ENCODE peak calls at places on chromosomes 12 and 14, in ten cellular contexts. N, H, G, S, T, D, Z, A, L and P are unnamed samples.

GRCh38 chr12:62799126-62799736 is 135.7 kb downstream of the PPM1H start:
- DNase-seq in G (peak; percentile 69), L (peak; percentile 51), S (peak; percentile 54), Z (peak; percentile 54), T (peak; percentile 60), D (no peak), N (no peak), A (no peak), H (peak; percentile 71), P (peak; percentile 87)

GRCh38 chr14:103879570-103880333 is 32.4 kb upstream of the PPP1R13B start:
- DNase-seq in A (no peak), D (no peak), L (peak; percentile 91), G (peak; percentile 91), Z (no peak), T (peak; percentile 97), N (no peak), H (no peak), S (peak; percentile 71), P (no peak)

GRCh38 chr14:36522972-36523685 is 3.1 kb upstream of the NKX2-1 start:
- DNase-seq in S (no peak), G (no peak), T (no peak), H (no peak), D (peak; percentile 80), L (no peak), N (no peak), Z (no peak), A (no peak), P (no peak)

GRCh38 chr12:58425481-58426392 is 484.4 kb downstream of the ATP23 start:
- DNase-seq in A (no peak), Z (peak; percentile 95), L (peak; percentile 46), G (peak; percentile 62), T (peak; percentile 76), S (peak; percentile 23), D (no peak), H (no peak), N (peak; percentile 62), P (peak; percentile 18)

GRCh38 chr12:71166869-71167268 is 9.1 kb upstream of the TSPAN8 start:
- DNase-seq in L (no peak), T (no peak), S (no peak), H (no peak), A (no peak), D (no peak), N (no peak), Z (no peak), G (no peak), P (no peak)

GRCh38 chr14:49173765-49174373 is 412.3 kb downstream of the RPS29 start:
- DNase-seq in H (no peak), A (no peak), S (no peak), G (peak; percentile 59), L (peak; percentile 61), T (peak; percentile 33), Z (peak; percentile 43), N (no peak), D (no peak), P (peak; percentile 82)

GRCh38 chr14:23555882-23556699 is at the start of gene THTPA:
- DNase-seq in G (peak; percentile 97), T (peak; percentile 95), L (peak; percentile 94), H (peak; percentile 97), S (peak; percentile 91), N (peak; percentile 94), Z (peak; percentile 81), D (peak; percentile 98), A (peak; percentile 97), P (peak; percentile 96)

GRCh38 chr14:23130875-23131274 is 11.8 kb upstream of the CEBPE start:
- DNase-seq in A (no peak), D (no peak), S (no peak), H (no peak), N (no peak), L (no peak), G (no peak), T (no peak), Z (no peak), P (no peak)

GRCh38 chr14:35068238-35069012 is 22.4 kb downstream of the FAM177A1 start:
- DNase-seq in Z (no peak), A (no peak), L (no peak), S (no peak), G (peak; percentile 58), H (no peak), T (no peak), D (no peak), N (no peak), P (no peak)

GRCh38 chr14:39266589-39266870 is 32.8 kb downstream of the MIA2 start:
- DNase-seq in G (peak; percentile 91), S (peak; percentile 62), A (peak; percentile 85), Z (no peak), H (no peak), L (peak; percentile 90), D (no peak), T (no peak), N (peak; percentile 81), P (no peak)

GRCh38 chr12:26150737-26151450 is 26.1 kb upstream of the BHLHE41 start:
- DNase-seq in H (no peak), D (no peak), L (no peak), S (no peak), N (no peak), G (no peak), A (no peak), T (no peak), Z (peak; percentile 42), P (peak; percentile 86)

GRCh38 chr14:61103541-61104339 is 122.7 kb downstream of the SLC38A6 start:
- DNase-seq in D (peak; percentile 92), S (no peak), Z (peak; percentile 85), N (peak; percentile 82), H (peak; percentile 86), G (no peak), A (peak; percentile 92), T (peak; percentile 96), L (no peak), P (no peak)

GRCh38 chr14:103581206-103581605 is 18.4 kb downstream of the COA8 start:
- DNase-seq in T (no peak), L (no peak), N (no peak), S (no peak), A (no peak), D (no peak), Z (no peak), H (no peak), G (no peak), P (no peak)

GRCh38 chr12:64560395-64561301 is 49.6 kb upstream of the RASSF3 start:
- DNase-seq in H (no peak), G (no peak), N (no peak), A (no peak), L (no peak), S (no peak), T (peak; percentile 67), Z (peak; percentile 73), D (no peak), P (peak; percentile 90)

GRCh38 chr12:13913371-13913770 is 68.0 kb downstream of the GRIN2B start:
- DNase-seq in T (no peak), S (no peak), Z (no peak), D (no peak), G (no peak), A (no peak), H (no peak), L (no peak), N (no peak), P (no peak)

GRCh38 chr12:113088037-113088436 is 31.5 kb downstream of the DTX1 start:
- DNase-seq in A (no peak), G (no peak), T (no peak), H (no peak), N (no peak), L (no peak), S (no peak), D (no peak), Z (no peak), P (no peak)
- H3K27ac ChIP-seq in A (no peak overlapping the region), G (no peak overlapping the region), T (no peak overlapping the region), H (no peak overlapping the region), N (no peak overlapping the region), L (no peak overlapping the region), S (no peak overlapping the region), D (no peak overlapping the region), Z (no peak overlapping the region), P (no peak overlapping the region)

GRCh38 chr12:130827432-130827831 is 11.6 kb downstream of the STX2 start:
- DNase-seq in S (no peak), L (no peak), A (no peak), G (no peak), Z (no peak), T (no peak), N (no peak), H (no peak), D (no peak), P (no peak)
- H3K4me3 ChIP-seq in S (no peak overlapping the region), L (no peak overlapping the region), A (no peak overlapping the region), G (no peak overlapping the region), Z (no peak overlapping the region), T (no peak overlapping the region), N (no peak overlapping the region), H (no peak overlapping the region), D (peak overlapping the region; percentile 23), P (no peak overlapping the region)

GRCh38 chr12:115353467-115353866 is 669.5 kb upstream of the TBX3 start:
- DNase-seq in D (no peak), L (no peak), N (no peak), Z (no peak), H (no peak), G (no peak), T (no peak), S (no peak), A (no peak), P (no peak)

GRCh38 chr12:115355301-115355700 is 671.3 kb upstream of the TBX3 start:
- DNase-seq in T (no peak), Z (no peak), S (no peak), H (no peak), A (no peak), N (no peak), G (no peak), L (no peak), D (no peak), P (no peak)

GRCh38 chr12:115354007-115354452 is 670.1 kb upstream of the TBX3 start:
- DNase-seq in L (peak; percentile 56), A (peak; percentile 82), N (peak; percentile 88), Z (peak; percentile 66), T (peak; percentile 68), S (peak; percentile 50), D (no peak), G (peak; percentile 56), H (peak; percentile 88), P (peak; percentile 96)

GRCh38 chr12:115351513-115352077 is 667.6 kb upstream of the TBX3 start:
- DNase-seq in T (no peak), N (no peak), S (no peak), Z (peak; percentile 37), D (no peak), L (no peak), A (no peak), G (no peak), H (no peak), P (peak; percentile 86)

GRCh38 chr12:115354476-115354890 is 670.5 kb upstream of the TBX3 start:
- DNase-seq in L (no peak), Z (no peak), T (no peak), G (no peak), S (no peak), D (no peak), N (no peak), H (no peak), A (no peak), P (no peak)
- H3K27ac ChIP-seq in L (peak overlapping the region; percentile 20), Z (peak overlapping the region; percentile 78), T (peak overlapping the region; percentile 87), G (peak overlapping the region; percentile 56), S (no peak overlapping the region), D (peak overlapping the region; percentile 80), N (peak overlapping the region; percentile 77), H (peak overlapping the region; percentile 80), A (peak overlapping the region; percentile 86), P (no peak overlapping the region)

DNA sequence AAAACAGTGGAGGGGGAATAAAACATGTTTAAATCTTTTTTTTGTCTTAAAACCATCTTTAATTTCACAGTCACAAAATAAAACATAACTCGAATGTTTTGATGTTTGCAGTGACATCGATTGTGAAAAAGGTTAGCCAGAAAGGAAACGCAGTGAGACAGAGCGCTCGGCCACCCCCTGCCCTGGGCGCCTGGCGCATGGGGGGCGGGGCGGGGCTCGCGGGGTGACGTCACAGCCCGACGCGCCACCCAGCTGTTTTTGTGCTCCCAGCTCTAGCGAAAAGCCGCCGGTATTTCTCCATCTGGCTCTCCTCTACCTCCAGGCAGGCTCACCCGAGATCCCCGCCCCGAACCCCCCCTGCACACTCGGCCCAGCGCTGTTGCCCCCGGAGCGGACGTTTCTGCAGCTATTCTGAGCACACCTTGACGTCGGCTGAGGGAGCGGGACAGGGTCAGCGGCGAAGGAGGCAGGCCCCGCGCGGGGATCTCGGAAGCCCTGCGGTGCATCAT is at the start of gene GABARAPL1:
- DNase-seq in N (peak; percentile 94), S (peak; percentile 93), D (peak; percentile 97), Z (peak; percentile 57), G (peak; percentile 84), H (peak; percentile 93), A (no peak), T (peak; percentile 74), L (peak; percentile 87), P (peak; percentile 94)
- H3K4me3 ChIP-seq in N (peak within 1 kb of the TSS; percentile 93), S (peak within 1 kb of the TSS; percentile 89), D (peak within 1 kb of the TSS; percentile 79), Z (peak within 1 kb of the TSS; percentile 85), G (peak within 1 kb of the TSS; percentile 64), H (peak within 1 kb of the TSS; percentile 83), A (peak within 1 kb of the TSS; percentile 58), T (peak within 1 kb of the TSS; percentile 95), L (peak within 1 kb of the TSS; percentile 55), P (peak within 1 kb of the TSS; percentile 78)